ENCODE peak calls at places on chromosomes 4 and X, in seven cellular contexts. One of them, this sample, is unnamed.

GRCh38 chr4:55132775-55133174 is 7.4 kb upstream of the KDR start:
- DNase-seq in fibroblast of lung: no peak
- DNase-seq in right lobe of liver: no peak
- DNase-seq in CD8-positive, alpha-beta memory T cell: no peak
- DNase-seq in H1: no peak
- DNase-seq in esophagus squamous epithelium: no peak
- DNase-seq in mammary epithelial cell: no peak
- DNase-seq in this sample: no peak

GRCh38 chr4:173181769-173182374 is 13.3 kb downstream of the GALNT7 start:
- DNase-seq in fibroblast of lung: peak; percentile 93
- DNase-seq in right lobe of liver: no peak
- DNase-seq in CD8-positive, alpha-beta memory T cell: no peak
- DNase-seq in H1: no peak
- DNase-seq in esophagus squamous epithelium: no peak
- DNase-seq in mammary epithelial cell: peak; percentile 68
- DNase-seq in this sample: no peak

GRCh38 chrX:13398839-13399238 is 79.0 kb upstream of the ATXN3L start:
- DNase-seq in fibroblast of lung: no peak
- DNase-seq in right lobe of liver: no peak
- DNase-seq in CD8-positive, alpha-beta memory T cell: no peak
- DNase-seq in H1: no peak
- DNase-seq in esophagus squamous epithelium: no peak
- DNase-seq in mammary epithelial cell: no peak
- DNase-seq in this sample: no peak

GRCh38 chr4:42560465-42560864 is 96.4 kb downstream of the ATP8A1 start:
- DNase-seq in fibroblast of lung: peak; percentile 37
- DNase-seq in right lobe of liver: no peak
- DNase-seq in CD8-positive, alpha-beta memory T cell: no peak
- DNase-seq in H1: no peak
- DNase-seq in esophagus squamous epithelium: no peak
- DNase-seq in mammary epithelial cell: no peak
- DNase-seq in this sample: no peak

GRCh38 chrX:1507511-1508463 is 29.2 kb downstream of the P2RY8 start:
- DNase-seq in fibroblast of lung: no peak
- DNase-seq in right lobe of liver: peak; percentile 41
- DNase-seq in CD8-positive, alpha-beta memory T cell: peak; percentile 79
- DNase-seq in H1: no peak
- DNase-seq in esophagus squamous epithelium: no peak
- DNase-seq in mammary epithelial cell: peak; percentile 15
- DNase-seq in this sample: peak; percentile 58

GRCh38 chrX:22538581-22538980 is 265.9 kb downstream of the CBLL2 start:
- DNase-seq in fibroblast of lung: peak; percentile 27
- DNase-seq in right lobe of liver: no peak
- DNase-seq in CD8-positive, alpha-beta memory T cell: no peak
- DNase-seq in H1: no peak
- DNase-seq in esophagus squamous epithelium: no peak
- DNase-seq in mammary epithelial cell: no peak
- DNase-seq in this sample: no peak

GRCh38 chr4:84279678-84280077 is 219.4 kb downstream of the NKX6-1 start:
- DNase-seq in fibroblast of lung: peak; percentile 43
- DNase-seq in right lobe of liver: no peak
- DNase-seq in CD8-positive, alpha-beta memory T cell: no peak
- DNase-seq in H1: no peak
- DNase-seq in esophagus squamous epithelium: no peak
- DNase-seq in mammary epithelial cell: no peak
- DNase-seq in this sample: no peak

GRCh38 chr4:80213117-80213815 is 16.0 kb downstream of the PRDM8 start:
- DNase-seq in fibroblast of lung: peak; percentile 71
- DNase-seq in right lobe of liver: no peak
- DNase-seq in CD8-positive, alpha-beta memory T cell: no peak
- DNase-seq in H1: no peak
- DNase-seq in esophagus squamous epithelium: no peak
- DNase-seq in mammary epithelial cell: peak; percentile 89
- DNase-seq in this sample: no peak

GRCh38 chrX:149516604-149517003 is 11.5 kb upstream of the IDS start:
- DNase-seq in fibroblast of lung: no peak
- DNase-seq in right lobe of liver: no peak
- DNase-seq in CD8-positive, alpha-beta memory T cell: no peak
- DNase-seq in H1: no peak
- DNase-seq in esophagus squamous epithelium: no peak
- DNase-seq in mammary epithelial cell: no peak
- DNase-seq in this sample: no peak

GRCh38 chrX:2707334-2707760 is 16.3 kb downstream of the CD99 start:
- DNase-seq in fibroblast of lung: peak; percentile 81
- DNase-seq in right lobe of liver: peak; percentile 48
- DNase-seq in CD8-positive, alpha-beta memory T cell: peak; percentile 81
- DNase-seq in H1: no peak
- DNase-seq in esophagus squamous epithelium: no peak
- DNase-seq in mammary epithelial cell: peak; percentile 98
- DNase-seq in this sample: peak; percentile 49

GRCh38 chrX:2710496-2710895 is 19.4 kb downstream of the CD99 start:
- DNase-seq in fibroblast of lung: peak; percentile 32
- DNase-seq in right lobe of liver: no peak
- DNase-seq in CD8-positive, alpha-beta memory T cell: no peak
- DNase-seq in H1: no peak
- DNase-seq in esophagus squamous epithelium: no peak
- DNase-seq in mammary epithelial cell: peak; percentile 97
- DNase-seq in this sample: no peak

GRCh38 chrX:2710041-2710471 is 19.0 kb downstream of the CD99 start:
- DNase-seq in fibroblast of lung: peak; percentile 72
- DNase-seq in right lobe of liver: no peak
- DNase-seq in CD8-positive, alpha-beta memory T cell: no peak
- DNase-seq in H1: no peak
- DNase-seq in esophagus squamous epithelium: no peak
- DNase-seq in mammary epithelial cell: peak; percentile 92
- DNase-seq in this sample: no peak

GRCh38 chrX:2708601-2709200 is 17.6 kb downstream of the CD99 start:
- DNase-seq in fibroblast of lung: no peak
- DNase-seq in right lobe of liver: no peak
- DNase-seq in CD8-positive, alpha-beta memory T cell: no peak
- DNase-seq in H1: no peak
- DNase-seq in esophagus squamous epithelium: no peak
- DNase-seq in mammary epithelial cell: no peak
- DNase-seq in this sample: no peak

DNA sequence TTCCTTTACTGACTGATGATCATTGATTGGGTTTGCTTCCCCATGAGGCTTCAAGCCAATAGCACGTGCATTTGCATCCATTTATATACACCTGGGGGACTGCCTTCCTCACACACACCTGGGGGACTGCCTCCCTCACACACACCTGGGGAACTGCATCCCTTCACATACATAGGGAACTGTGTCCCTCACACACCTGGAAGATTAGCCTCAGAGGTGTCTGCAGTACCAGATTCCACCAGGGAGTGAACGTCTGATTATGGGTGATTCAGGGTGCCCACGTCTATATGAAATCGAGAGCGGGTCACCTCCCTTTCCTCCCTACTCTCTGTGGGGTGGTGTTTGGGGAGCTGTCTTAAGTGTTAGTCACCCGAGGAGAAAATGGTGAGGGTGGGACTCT is 16.9 kb downstream of the CD99 start:
- DNase-seq in fibroblast of lung: no peak
- DNase-seq in right lobe of liver: no peak
- DNase-seq in CD8-positive, alpha-beta memory T cell: no peak
- DNase-seq in H1: no peak
- DNase-seq in esophagus squamous epithelium: no peak
- DNase-seq in mammary epithelial cell: peak; percentile 43
- DNase-seq in this sample: no peak
- H3K4me1 ChIP-seq in fibroblast of lung: peaks cover 39% of the 10 kb centered on the region
- H3K4me1 ChIP-seq in right lobe of liver: no peaks in the 10 kb centered on the region
- H3K4me1 ChIP-seq in CD8-positive, alpha-beta memory T cell: peaks cover 67% of the 10 kb centered on the region
- H3K4me1 ChIP-seq in H1: peaks cover 34% of the 10 kb centered on the region
- H3K4me1 ChIP-seq in esophagus squamous epithelium: peaks cover 69% of the 10 kb centered on the region
- H3K4me1 ChIP-seq in mammary epithelial cell: peaks cover 35% of the 10 kb centered on the region
- H3K4me1 ChIP-seq in this sample: peaks cover 22% of the 10 kb centered on the region

GRCh38 chr4:658681-659667 is 15.1 kb downstream of the ATP5ME start:
- DNase-seq in fibroblast of lung: no peak
- DNase-seq in right lobe of liver: peak; percentile 44
- DNase-seq in CD8-positive, alpha-beta memory T cell: no peak
- DNase-seq in H1: no peak
- DNase-seq in esophagus squamous epithelium: no peak
- DNase-seq in mammary epithelial cell: no peak
- DNase-seq in this sample: no peak
- H3K27ac ChIP-seq in fibroblast of lung: no peak overlapping the region
- H3K27ac ChIP-seq in right lobe of liver: no peak overlapping the region
- H3K27ac ChIP-seq in CD8-positive, alpha-beta memory T cell: no peak overlapping the region
- H3K27ac ChIP-seq in H1: no peak overlapping the region
- H3K27ac ChIP-seq in esophagus squamous epithelium: no peak overlapping the region
- H3K27ac ChIP-seq in mammary epithelial cell: no peak overlapping the region
- H3K27ac ChIP-seq in this sample: no peak overlapping the region

GRCh38 chr4:88610771-88611170 is 18.5 kb downstream of the HERC3 start:
- DNase-seq in fibroblast of lung: peak; percentile 90
- DNase-seq in right lobe of liver: no peak
- DNase-seq in CD8-positive, alpha-beta memory T cell: no peak
- DNase-seq in H1: no peak
- DNase-seq in esophagus squamous epithelium: no peak
- DNase-seq in mammary epithelial cell: no peak
- DNase-seq in this sample: peak; percentile 38

GRCh38 chr4:88609387-88609786 is 17.1 kb downstream of the HERC3 start:
- DNase-seq in fibroblast of lung: no peak
- DNase-seq in right lobe of liver: no peak
- DNase-seq in CD8-positive, alpha-beta memory T cell: no peak
- DNase-seq in H1: no peak
- DNase-seq in esophagus squamous epithelium: no peak
- DNase-seq in mammary epithelial cell: no peak
- DNase-seq in this sample: no peak

GRCh38 chr4:88616275-88616996 is 24.2 kb downstream of the HERC3 start:
- DNase-seq in fibroblast of lung: peak; percentile 93
- DNase-seq in right lobe of liver: no peak
- DNase-seq in CD8-positive, alpha-beta memory T cell: no peak
- DNase-seq in H1: no peak
- DNase-seq in esophagus squamous epithelium: no peak
- DNase-seq in mammary epithelial cell: peak; percentile 83
- DNase-seq in this sample: no peak

GRCh38 chr4:88613417-88613875 is 21.2 kb downstream of the HERC3 start:
- DNase-seq in fibroblast of lung: peak; percentile 18
- DNase-seq in right lobe of liver: no peak
- DNase-seq in CD8-positive, alpha-beta memory T cell: peak; percentile 67
- DNase-seq in H1: no peak
- DNase-seq in esophagus squamous epithelium: no peak
- DNase-seq in mammary epithelial cell: no peak
- DNase-seq in this sample: no peak

DNA sequence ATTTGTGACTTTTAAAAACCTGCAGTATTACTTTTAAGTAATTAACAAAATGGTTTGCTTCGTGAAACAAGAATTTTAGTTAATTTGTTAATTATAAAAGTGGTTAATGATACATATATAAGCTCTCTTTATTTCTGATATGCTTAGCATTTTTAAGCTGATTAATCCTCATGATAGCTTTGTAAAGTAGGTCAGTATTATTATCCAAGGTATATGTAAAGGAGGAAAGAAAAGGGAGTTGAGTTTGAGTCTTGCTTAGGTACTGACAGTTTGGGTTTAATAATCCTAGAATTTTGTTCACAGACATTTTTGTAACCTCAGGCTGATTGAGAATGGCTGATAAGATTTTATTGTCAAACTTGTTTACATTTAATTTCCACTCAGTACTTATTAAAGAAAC is 21.8 kb downstream of the HERC3 start:
- DNase-seq in fibroblast of lung: no peak
- DNase-seq in right lobe of liver: no peak
- DNase-seq in CD8-positive, alpha-beta memory T cell: no peak
- DNase-seq in H1: no peak
- DNase-seq in esophagus squamous epithelium: no peak
- DNase-seq in mammary epithelial cell: no peak
- DNase-seq in this sample: no peak
- H3K4me1 ChIP-seq in fibroblast of lung: peaks cover 31% of the 10 kb centered on the region
- H3K4me1 ChIP-seq in right lobe of liver: no peaks in the 10 kb centered on the region
- H3K4me1 ChIP-seq in CD8-positive, alpha-beta memory T cell: peaks cover 68% of the 10 kb centered on the region
- H3K4me1 ChIP-seq in H1: peaks cover 4% of the 10 kb centered on the region
- H3K4me1 ChIP-seq in esophagus squamous epithelium: peaks cover 51% of the 10 kb centered on the region
- H3K4me1 ChIP-seq in mammary epithelial cell: peaks cover 70% of the 10 kb centered on the region
- H3K4me1 ChIP-seq in this sample: peaks cover 15% of the 10 kb centered on the region

GRCh38 chr4:159395693-159396092 is 292.8 kb downstream of the RAPGEF2 start:
- DNase-seq in fibroblast of lung: peak; percentile 37
- DNase-seq in right lobe of liver: no peak
- DNase-seq in CD8-positive, alpha-beta memory T cell: no peak
- DNase-seq in H1: no peak
- DNase-seq in esophagus squamous epithelium: no peak
- DNase-seq in mammary epithelial cell: peak; percentile 43
- DNase-seq in this sample: no peak
- H3K27ac ChIP-seq in fibroblast of lung: no peak overlapping the region
- H3K27ac ChIP-seq in right lobe of liver: no peak overlapping the region
- H3K27ac ChIP-seq in CD8-positive, alpha-beta memory T cell: no peak overlapping the region
- H3K27ac ChIP-seq in H1: no peak overlapping the region
- H3K27ac ChIP-seq in esophagus squamous epithelium: no peak overlapping the region
- H3K27ac ChIP-seq in mammary epithelial cell: no peak overlapping the region
- H3K27ac ChIP-seq in this sample: peak overlapping the region; percentile 71

GRCh38 chr4:108331905-108332632 is 163.3 kb upstream of the LEF1 start:
- DNase-seq in fibroblast of lung: no peak
- DNase-seq in right lobe of liver: no peak
- DNase-seq in CD8-positive, alpha-beta memory T cell: no peak
- DNase-seq in H1: no peak
- DNase-seq in esophagus squamous epithelium: no peak
- DNase-seq in mammary epithelial cell: no peak
- DNase-seq in this sample: no peak
- H3K4me1 ChIP-seq in fibroblast of lung: no peaks in the 10 kb centered on the region
- H3K4me1 ChIP-seq in right lobe of liver: no peaks in the 10 kb centered on the region
- H3K4me1 ChIP-seq in CD8-positive, alpha-beta memory T cell: peaks cover 16% of the 10 kb centered on the region
- H3K4me1 ChIP-seq in H1: no peaks in the 10 kb centered on the region
- H3K4me1 ChIP-seq in esophagus squamous epithelium: no peaks in the 10 kb centered on the region
- H3K4me1 ChIP-seq in mammary epithelial cell: no peaks in the 10 kb centered on the region
- H3K4me1 ChIP-seq in this sample: no peaks in the 10 kb centered on the region

DNA sequence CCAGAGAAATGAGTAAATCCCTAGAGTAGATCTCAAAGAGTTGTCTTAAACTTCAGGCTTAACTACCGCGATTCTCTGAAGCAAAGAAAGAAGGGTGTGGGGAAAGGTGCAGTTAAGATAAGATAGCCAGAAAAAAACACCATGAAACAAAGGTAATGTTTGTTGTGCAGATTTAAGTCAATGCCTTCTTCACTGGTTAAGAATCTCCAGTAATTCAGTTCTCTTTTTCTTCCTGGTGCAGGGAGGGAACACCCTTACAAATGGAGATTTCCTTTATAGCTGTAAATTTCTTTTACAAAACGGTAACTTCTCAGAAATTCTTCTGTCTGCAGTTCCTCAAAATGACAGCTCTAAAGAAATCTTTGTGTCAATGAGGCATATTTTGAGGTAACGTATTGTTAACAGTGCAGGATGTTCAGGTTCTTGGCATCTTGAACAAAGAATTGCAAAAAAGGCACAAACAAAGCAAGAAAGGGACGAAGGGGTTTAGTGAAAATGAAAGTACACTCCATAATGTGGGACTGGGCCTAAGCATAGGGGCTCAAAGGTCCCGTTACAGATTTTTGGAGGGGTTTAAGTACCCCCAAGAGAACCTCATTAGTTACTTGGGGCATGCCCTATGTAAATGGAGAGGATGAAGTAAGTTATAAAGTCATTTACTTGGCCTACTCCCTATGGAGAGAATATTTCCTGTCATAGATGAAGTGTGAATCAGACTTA is 491.9 kb downstream of the PCDH11X start:
- DNase-seq in fibroblast of lung: no peak
- DNase-seq in right lobe of liver: no peak
- DNase-seq in CD8-positive, alpha-beta memory T cell: no peak
- DNase-seq in H1: no peak
- DNase-seq in esophagus squamous epithelium: no peak
- DNase-seq in mammary epithelial cell: no peak
- DNase-seq in this sample: no peak
- H3K27ac ChIP-seq in fibroblast of lung: no peak overlapping the region
- H3K27ac ChIP-seq in right lobe of liver: no peak overlapping the region
- H3K27ac ChIP-seq in CD8-positive, alpha-beta memory T cell: no peak overlapping the region
- H3K27ac ChIP-seq in H1: peak overlapping the region; percentile 58
- H3K27ac ChIP-seq in esophagus squamous epithelium: no peak overlapping the region
- H3K27ac ChIP-seq in mammary epithelial cell: no peak overlapping the region
- H3K27ac ChIP-seq in this sample: no peak overlapping the region

GRCh38 chrX:40646489-40647306 is 663 bp downstream of the CXorf38 start:
- DNase-seq in fibroblast of lung: peak; percentile 27
- DNase-seq in right lobe of liver: peak; percentile 80
- DNase-seq in CD8-positive, alpha-beta memory T cell: peak; percentile 56
- DNase-seq in H1: peak; percentile 52
- DNase-seq in esophagus squamous epithelium: no peak
- DNase-seq in mammary epithelial cell: peak; percentile 20
- DNase-seq in this sample: peak; percentile 69
- H3K4me1 ChIP-seq in fibroblast of lung: no peaks in the 10 kb centered on the region
- H3K4me1 ChIP-seq in right lobe of liver: peaks cover 13% of the 10 kb centered on the region
- H3K4me1 ChIP-seq in CD8-positive, alpha-beta memory T cell: peaks cover 17% of the 10 kb centered on the region
- H3K4me1 ChIP-seq in H1: peaks cover 3% of the 10 kb centered on the region
- H3K4me1 ChIP-seq in esophagus squamous epithelium: peaks cover 22% of the 10 kb centered on the region
- H3K4me1 ChIP-seq in mammary epithelial cell: peaks cover 17% of the 10 kb centered on the region
- H3K4me1 ChIP-seq in this sample: peaks cover 18% of the 10 kb centered on the region